ENCODE peak calls at places on chromosome 1, in six cellular contexts. One of them, this sample, is unnamed.
A peak's percentile ranks its signal among the peaks of the same experiment; 100 is the strongest.

GRCh38 chr1:248787430-248787829 is 31.9 kb upstream of the LYPD8 start:
- DNase-seq in B cell: no peak
- DNase-seq in AG10803: no peak
- DNase-seq in caudate nucleus: no peak
- DNase-seq in A549: no peak
- DNase-seq in astrocyte of the spinal cord: no peak
- DNase-seq in this sample: no peak

GRCh38 chr1:56758135-56758534 is 61.1 kb downstream of the FYB2 start:
- DNase-seq in AG10803: no peak
- DNase-seq in A549: no peak
- DNase-seq in astrocyte of the spinal cord: no peak
- DNase-seq in B cell: no peak
- DNase-seq in caudate nucleus: no peak
- DNase-seq in this sample: peak; percentile 62

GRCh38 chr1:228647523-228648444 is 87.5 kb upstream of the RHOU start:
- DNase-seq in A549: peak; percentile 62
- DNase-seq in AG10803: peak; percentile 42
- DNase-seq in astrocyte of the spinal cord: peak; percentile 13
- DNase-seq in caudate nucleus: no peak
- DNase-seq in B cell: no peak
- DNase-seq in this sample: peak; percentile 86

GRCh38 chr1:179141592-179142244 is 59.8 kb downstream of the TOR3A start:
- DNase-seq in astrocyte of the spinal cord: peak; percentile 85
- DNase-seq in A549: no peak
- DNase-seq in AG10803: peak; percentile 80
- DNase-seq in caudate nucleus: no peak
- DNase-seq in B cell: no peak
- DNase-seq in this sample: no peak

GRCh38 chr1:23931481-23931880 is 18.3 kb upstream of the CNR2 start:
- DNase-seq in B cell: no peak
- DNase-seq in astrocyte of the spinal cord: no peak
- DNase-seq in caudate nucleus: no peak
- DNase-seq in A549: no peak
- DNase-seq in AG10803: no peak
- DNase-seq in this sample: no peak

GRCh38 chr1:51330331-51331201 is at the start of gene TTC39A:
- DNase-seq in B cell: peak; percentile 71
- DNase-seq in astrocyte of the spinal cord: no peak
- DNase-seq in A549: no peak
- DNase-seq in AG10803: no peak
- DNase-seq in caudate nucleus: no peak
- DNase-seq in this sample: no peak

GRCh38 chr1:225608014-225608796 is 44.7 kb downstream of the ENAH start:
- DNase-seq in B cell: no peak
- DNase-seq in AG10803: no peak
- DNase-seq in A549: no peak
- DNase-seq in astrocyte of the spinal cord: no peak
- DNase-seq in caudate nucleus: no peak
- DNase-seq in this sample: no peak

GRCh38 chr1:55064861-55065263 is 25.5 kb downstream of the PCSK9 start:
- DNase-seq in caudate nucleus: no peak
- DNase-seq in B cell: no peak
- DNase-seq in AG10803: peak; percentile 76
- DNase-seq in A549: no peak
- DNase-seq in astrocyte of the spinal cord: peak; percentile 68
- DNase-seq in this sample: peak; percentile 14

GRCh38 chr1:215002471-215002870 is 80.1 kb upstream of the KCNK2 start:
- DNase-seq in astrocyte of the spinal cord: peak; percentile 96
- DNase-seq in A549: no peak
- DNase-seq in caudate nucleus: no peak
- DNase-seq in B cell: no peak
- DNase-seq in AG10803: peak; percentile 100
- DNase-seq in this sample: no peak

GRCh38 chr1:143698016-143698415 is 273.8 kb downstream of the FAM72C start:
- DNase-seq in A549: peak; percentile 46
- DNase-seq in astrocyte of the spinal cord: no peak
- DNase-seq in AG10803: no peak
- DNase-seq in caudate nucleus: no peak
- DNase-seq in B cell: no peak
- DNase-seq in this sample: no peak

GRCh38 chr1:38835230-38835827 is 24.2 kb downstream of the RRAGC start:
- DNase-seq in astrocyte of the spinal cord: peak; percentile 85
- DNase-seq in A549: peak; percentile 43
- DNase-seq in caudate nucleus: no peak
- DNase-seq in B cell: peak; percentile 55
- DNase-seq in AG10803: peak; percentile 84
- DNase-seq in this sample: peak; percentile 63

GRCh38 chr1:66540434-66541032 is 6.6 kb downstream of the SGIP1 start:
- DNase-seq in astrocyte of the spinal cord: peak; percentile 43
- DNase-seq in caudate nucleus: no peak
- DNase-seq in A549: no peak
- DNase-seq in AG10803: peak; percentile 90
- DNase-seq in B cell: no peak
- DNase-seq in this sample: no peak

GRCh38 chr1:157193219-157193618 is 55.0 kb upstream of the ETV3 start:
- DNase-seq in B cell: no peak
- DNase-seq in caudate nucleus: no peak
- DNase-seq in astrocyte of the spinal cord: no peak
- DNase-seq in A549: no peak
- DNase-seq in AG10803: no peak
- DNase-seq in this sample: no peak

GRCh38 chr1:23559985-23560755 is 869 bp upstream of the ID3 start:
- DNase-seq in A549: no peak
- DNase-seq in caudate nucleus: no peak
- DNase-seq in B cell: no peak
- DNase-seq in astrocyte of the spinal cord: no peak
- DNase-seq in AG10803: peak; percentile 84
- DNase-seq in this sample: peak; percentile 41

GRCh38 chr1:33970148-33970825 is 106.4 kb downstream of the HMGB4 start:
- DNase-seq in A549: no peak
- DNase-seq in AG10803: no peak
- DNase-seq in astrocyte of the spinal cord: no peak
- DNase-seq in B cell: no peak
- DNase-seq in caudate nucleus: no peak
- DNase-seq in this sample: peak; percentile 55

GRCh38 chr1:67285780-67286488 is 21.7 kb upstream of the IL12RB2 start:
- DNase-seq in A549: no peak
- DNase-seq in astrocyte of the spinal cord: peak; percentile 11
- DNase-seq in caudate nucleus: no peak
- DNase-seq in AG10803: no peak
- DNase-seq in B cell: no peak
- DNase-seq in this sample: no peak

GRCh38 chr1:109716570-109717090 is 4.6 kb downstream of the GSTM5 start:
- DNase-seq in B cell: no peak
- DNase-seq in AG10803: no peak
- DNase-seq in A549: no peak
- DNase-seq in astrocyte of the spinal cord: no peak
- DNase-seq in caudate nucleus: no peak
- DNase-seq in this sample: no peak

GRCh38 chr1:56180806-56181205 is 398.6 kb downstream of the PLPP3 start:
- DNase-seq in AG10803: peak; percentile 26
- DNase-seq in B cell: no peak
- DNase-seq in astrocyte of the spinal cord: peak; percentile 46
- DNase-seq in caudate nucleus: no peak
- DNase-seq in A549: no peak
- DNase-seq in this sample: no peak

GRCh38 chr1:12415239-12415543 is 185.4 kb downstream of the VPS13D start:
- DNase-seq in AG10803: no peak
- DNase-seq in B cell: no peak
- DNase-seq in caudate nucleus: no peak
- DNase-seq in astrocyte of the spinal cord: no peak
- DNase-seq in A549: no peak
- DNase-seq in this sample: no peak

GRCh38 chr1:222167896-222168295 is 380.0 kb downstream of the HHIPL2 start:
- DNase-seq in AG10803: no peak
- DNase-seq in B cell: no peak
- DNase-seq in A549: no peak
- DNase-seq in caudate nucleus: no peak
- DNase-seq in astrocyte of the spinal cord: peak; percentile 30
- DNase-seq in this sample: no peak

GRCh38 chr1:55374801-55375616 is 159.8 kb upstream of the USP24 start:
- DNase-seq in astrocyte of the spinal cord: no peak
- DNase-seq in AG10803: peak; percentile 78
- DNase-seq in caudate nucleus: peak; percentile 30
- DNase-seq in A549: no peak
- DNase-seq in B cell: no peak
- DNase-seq in this sample: no peak

GRCh38 chr1:150889650-150890416 is 2.9 kb downstream of the CTXND2 start:
- DNase-seq in astrocyte of the spinal cord: no peak
- DNase-seq in AG10803: no peak
- DNase-seq in B cell: no peak
- DNase-seq in caudate nucleus: no peak
- DNase-seq in A549: no peak
- DNase-seq in this sample: no peak

GRCh38 chr1:56360021-56360420 is 219.3 kb downstream of the PLPP3 start:
- DNase-seq in astrocyte of the spinal cord: peak; percentile 45
- DNase-seq in A549: no peak
- DNase-seq in AG10803: no peak
- DNase-seq in B cell: no peak
- DNase-seq in caudate nucleus: no peak
- DNase-seq in this sample: no peak

GRCh38 chr1:43834280-43835140 is 99.1 kb upstream of the ARTN start:
- DNase-seq in AG10803: peak; percentile 89
- DNase-seq in astrocyte of the spinal cord: peak; percentile 97
- DNase-seq in B cell: no peak
- DNase-seq in A549: no peak
- DNase-seq in caudate nucleus: no peak
- DNase-seq in this sample: no peak

GRCh38 chr1:85137660-85138059 is 63.2 kb downstream of the SYDE2 start:
- DNase-seq in AG10803: peak; percentile 31
- DNase-seq in astrocyte of the spinal cord: no peak
- DNase-seq in B cell: no peak
- DNase-seq in caudate nucleus: no peak
- DNase-seq in A549: peak; percentile 10
- DNase-seq in this sample: no peak

GRCh38 chr1:116852910-116853309 is 56.8 kb upstream of the PTGFRN start:
- DNase-seq in astrocyte of the spinal cord: peak; percentile 73
- DNase-seq in AG10803: peak; percentile 44
- DNase-seq in A549: no peak
- DNase-seq in caudate nucleus: no peak
- DNase-seq in B cell: no peak
- DNase-seq in this sample: no peak

This sample was measured in H9.